ENCODE peak calls at places on chromosomes 11 and 22, in five cellular contexts. C is hepatocyte, O is GM12864, Z is prostate gland, D is adrenal gland. L is an unnamed sample.

GRCh38 chr11:122791836-122792235 is 46.5 kb upstream of the CRTAM start:
- DNase-seq in C (peak), O (no peak), Z (no peak), D (peak), L (no peak)

GRCh38 chr11:43268161-43268560 is 43.6 kb upstream of the API5 start:
- DNase-seq in C (peak), O (no peak), Z (no peak), D (peak), L (no peak)

GRCh38 chr11:33829430-33830141 is 55.3 kb upstream of the FBXO3 start:
- DNase-seq in C (peak), O (peak), Z (peak), D (peak), L (peak)

GRCh38 chr22:25420471-25420924 is 144.0 kb upstream of the GRK3 start:
- DNase-seq in C (no peak), O (no peak), Z (no peak), D (no peak), L (no peak)

GRCh38 chr11:44517541-44517940 is 47.9 kb upstream of the CD82 start:
- DNase-seq in C (no peak), O (no peak), Z (no peak), D (no peak), L (no peak)

GRCh38 chr11:77206264-77207018 is 78.4 kb downstream of the MYO7A start:
- DNase-seq in C (no peak), O (no peak), Z (no peak), D (peak), L (no peak)

GRCh38 chr11:122598971-122599370 is 56.6 kb upstream of the UBASH3B start:
- DNase-seq in C (no peak), O (no peak), Z (no peak), D (no peak), L (no peak)

GRCh38 chr22:30947163-30947820 is 21.3 kb downstream of the MORC2 start:
- DNase-seq in C (peak), O (no peak), Z (peak), D (no peak), L (no peak)

GRCh38 chr11:2750601-2751522 is 51.1 kb upstream of the KCNQ1OT1 start:
- DNase-seq in C (no peak), O (no peak), Z (peak), D (peak), L (no peak)

GRCh38 chr11:69588270-69588669 is 52.7 kb upstream of the CCND1 start:
- DNase-seq in C (no peak), O (no peak), Z (no peak), D (no peak), L (peak)

GRCh38 chr11:528815-529728 is 6.3 kb downstream of the HRAS start:
- DNase-seq in C (peak), O (no peak), Z (no peak), D (no peak), L (no peak)

GRCh38 chr11:8266246-8267241 is 2.9 kb upstream of the LMO1 start:
- DNase-seq in C (no peak), O (no peak), Z (no peak), D (peak), L (no peak)

GRCh38 chr11:6397636-6398035 is 7.4 kb downstream of the SMPD1 start:
- DNase-seq in C (no peak), O (no peak), Z (no peak), D (peak), L (peak)

GRCh38 chr22:45709004-45709739 is 37.5 kb downstream of the ATXN10 start:
- DNase-seq in C (no peak), O (no peak), Z (no peak), D (peak), L (peak)

GRCh38 chr11:20353829-20354434 is 9.6 kb upstream of the HTATIP2 start:
- DNase-seq in C (peak), O (no peak), Z (no peak), D (no peak), L (no peak)

GRCh38 chr22:19731361-19731725 is 8.0 kb downstream of the GP1BB start:
- DNase-seq in C (no peak), O (no peak), Z (no peak), D (no peak), L (no peak)

GRCh38 chr11:33135216-33135615 is 26.1 kb downstream of the CSTF3 start:
- DNase-seq in C (peak), O (no peak), Z (no peak), D (no peak), L (no peak)

GRCh38 chr22:38222797-38223119 is 21.0 kb downstream of the MAFF start:
- DNase-seq in C (no peak), O (no peak), Z (peak), D (no peak), L (no peak)

GRCh38 chr11:117932987-117933386 is 3.8 kb upstream of the TMPRSS13 start:
- DNase-seq in C (no peak), O (no peak), Z (no peak), D (no peak), L (no peak)

GRCh38 chr11:14642453-14642852 is 1.2 kb upstream of the PDE3B start:
- DNase-seq in C (no peak), O (no peak), Z (no peak), D (no peak), L (no peak)

GRCh38 chr22:17779286-17780115 is 5.2 kb upstream of the BID start:
- DNase-seq in C (no peak), O (peak), Z (no peak), D (no peak), L (no peak)

GRCh38 chr11:67417425-67417824 is 1.9 kb downstream of the CARNS1 start:
- DNase-seq in C (no peak), O (no peak), Z (no peak), D (no peak), L (no peak)

GRCh38 chr11:105609341-105609781 is 512 bp upstream of the GRIA4 start:
- DNase-seq in C (peak), O (no peak), Z (no peak), D (no peak), L (peak)

GRCh38 chr11:129747161-129747560 is 68.5 kb upstream of the TMEM45B start:
- DNase-seq in C (no peak), O (no peak), Z (no peak), D (no peak), L (no peak)

GRCh38 chr11:88827018-88827676 is 238.6 kb downstream of the GRM5 start:
- DNase-seq in C (peak), O (no peak), Z (no peak), D (no peak), L (no peak)

GRCh38 chr11:117972589-117973445 is 13.4 kb upstream of the IL10RA start:
- DNase-seq in C (peak), O (no peak), Z (peak), D (no peak), L (no peak)

GRCh38 chr11:100484948-100485347 is 202.1 kb upstream of the ARHGAP42 start:
- DNase-seq in C (no peak), O (no peak), Z (no peak), D (no peak), L (no peak)

GRCh38 chr11:104907521-104908185 is 9.4 kb upstream of the CASP12 start:
- DNase-seq in C (no peak), O (no peak), Z (no peak), D (no peak), L (no peak)

GRCh38 chr11:78218707-78219492 is 30.2 kb downstream of the USP35 start:
- DNase-seq in C (no peak), O (no peak), Z (no peak), D (peak), L (no peak)

GRCh38 chr11:88482871-88483301 is 145.3 kb upstream of the CTSC start:
- DNase-seq in C (no peak), O (no peak), Z (no peak), D (no peak), L (no peak)

GRCh38 chr11:15493066-15493465 is 378.3 kb downstream of the INSC start:
- DNase-seq in C (no peak), O (no peak), Z (no peak), D (no peak), L (no peak)

GRCh38 chr11:111565111-111565720 is 24.7 kb downstream of the LAYN start:
- DNase-seq in C (peak), O (peak), Z (peak), D (peak), L (peak)

GRCh38 chr11:69004411-69005182 is 8.4 kb downstream of the MRGPRF start:
- DNase-seq in C (peak), O (no peak), Z (no peak), D (no peak), L (peak)

GRCh38 chr11:78926633-78927347 is 352.1 kb upstream of the NARS2 start:
- DNase-seq in C (no peak), O (no peak), Z (no peak), D (no peak), L (no peak)

GRCh38 chr11:96219981-96220623 is 122.9 kb downstream of the MAML2 start:
- DNase-seq in C (no peak), O (no peak), Z (no peak), D (no peak), L (peak)

GRCh38 chr11:69867076-69868002 is 48.1 kb upstream of the FGF3 start:
- DNase-seq in C (no peak), O (no peak), Z (no peak), D (peak), L (no peak)

GRCh38 chr11:36352919-36353318 is 56.8 kb downstream of the PRR5L start:
- DNase-seq in C (no peak), O (no peak), Z (no peak), D (no peak), L (no peak)
- TF ChIP-seq CTCF in C (no peak), O (no peak), Z (no peak), D (no peak), L (no peak)

DNA sequence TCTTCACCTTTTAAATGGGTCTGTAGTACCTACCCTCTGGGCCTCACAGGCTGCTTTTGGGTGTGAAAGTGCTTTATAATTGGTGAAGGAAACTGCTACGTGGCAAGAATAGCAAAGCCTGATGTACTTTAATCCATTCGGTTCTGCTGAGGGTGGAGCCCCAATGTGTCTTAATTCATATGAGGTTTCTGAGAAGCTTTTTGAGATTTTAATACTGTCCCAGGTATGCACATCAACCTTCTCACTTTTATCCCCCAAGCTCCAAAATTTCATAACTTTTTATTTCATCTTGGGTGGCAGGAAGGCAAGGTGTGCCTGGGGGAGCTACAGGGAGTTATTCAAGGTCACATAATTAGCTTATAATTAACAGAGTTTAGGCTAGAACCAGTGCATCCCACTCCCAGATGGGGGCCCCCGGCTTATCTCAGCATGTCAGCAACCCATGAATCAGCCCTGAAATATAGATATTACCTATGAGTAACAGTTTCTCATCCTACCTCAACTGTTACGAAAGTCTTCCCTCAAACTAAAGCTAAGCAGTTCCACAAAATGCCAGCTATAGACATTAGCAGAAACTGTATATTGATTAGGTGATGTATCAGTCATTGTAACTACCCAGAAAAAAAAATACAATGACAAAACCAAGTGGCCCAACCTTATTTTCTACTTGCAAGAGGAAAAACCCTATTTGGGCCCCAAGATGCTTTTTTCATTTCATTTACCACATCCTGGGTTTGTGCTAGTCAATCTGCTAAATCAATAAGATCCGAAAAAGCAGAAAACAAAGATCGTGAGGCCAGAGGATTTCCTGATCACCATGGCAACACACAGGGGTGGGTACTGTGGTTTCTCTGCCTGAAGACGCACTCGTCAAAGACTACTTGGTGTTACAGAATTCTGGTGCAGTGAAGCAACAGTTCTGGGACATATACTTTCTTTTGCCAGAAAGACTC is 26.7 kb downstream of the CD44 start:
- DNase-seq in C (no peak), O (peak), Z (no peak), D (no peak), L (no peak)
- H3K4me3 ChIP-seq in C (no peak), O (peak), Z (no peak), D (no peak), L (no peak)

DNA sequence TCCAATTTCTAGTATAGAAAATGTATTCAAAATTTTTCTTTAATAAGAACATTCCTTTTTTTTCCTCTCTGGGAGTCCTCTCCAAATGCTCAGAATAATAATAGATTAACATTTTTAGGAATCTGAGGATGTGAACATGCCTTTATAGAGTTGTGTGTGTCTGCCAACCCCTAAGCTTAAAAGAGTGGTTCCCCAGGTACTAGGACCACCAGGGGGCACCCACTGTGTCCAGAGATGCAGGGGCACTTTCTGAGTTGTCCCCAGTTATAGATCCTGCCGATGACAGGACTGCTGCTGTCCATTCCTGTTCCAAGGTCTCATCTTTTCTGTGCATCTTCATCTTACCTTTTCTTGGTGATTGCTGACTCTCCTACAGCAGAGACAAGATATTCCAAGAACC is 27.0 kb upstream of the MICAL2 start:
- DNase-seq in C (no peak), O (no peak), Z (no peak), D (no peak), L (peak)
- TF ChIP-seq CTCF in C (no peak), O (peak), Z (no peak), D (no peak), L (no peak)

GRCh38 chr11:63888170-63889086 is 28.5 kb downstream of the RCOR2 start:
- DNase-seq in C (peak), O (no peak), Z (peak), D (peak), L (peak)
- H3K4me3 ChIP-seq in C (no peak), O (no peak), Z (peak), D (no peak), L (peak)

GRCh38 chr22:22959147-22959827 is 71.7 kb downstream of the IGLL5 start:
- DNase-seq in C (peak), O (no peak), Z (peak), D (peak), L (peak)
- TF ChIP-seq CTCF in C (peak), O (peak), Z (peak), D (peak), L (peak)

DNA sequence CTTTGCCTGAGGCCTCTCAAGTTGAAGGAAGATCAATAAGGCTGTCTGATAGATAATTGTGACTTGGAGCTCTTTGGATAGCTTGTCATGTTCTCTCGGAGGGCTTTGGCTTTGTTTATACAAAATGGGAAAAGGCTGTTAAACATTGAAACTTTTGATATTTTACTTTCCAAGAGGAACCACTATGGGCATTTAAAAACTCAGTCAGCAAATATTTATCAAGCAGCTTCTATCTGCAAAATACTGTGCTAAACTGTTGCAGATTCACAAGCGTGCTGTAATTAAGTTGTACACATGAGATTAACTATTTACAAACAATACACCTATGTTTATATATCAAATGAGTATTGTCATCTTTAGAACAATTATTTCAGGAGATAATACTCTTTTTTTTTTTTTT is 34.5 kb upstream of the SORL1 start:
- DNase-seq in C (no peak), O (no peak), Z (no peak), D (no peak), L (no peak)
- H3K4me3 ChIP-seq in C (no peak), O (no peak), Z (no peak), D (no peak), L (no peak)

DNA sequence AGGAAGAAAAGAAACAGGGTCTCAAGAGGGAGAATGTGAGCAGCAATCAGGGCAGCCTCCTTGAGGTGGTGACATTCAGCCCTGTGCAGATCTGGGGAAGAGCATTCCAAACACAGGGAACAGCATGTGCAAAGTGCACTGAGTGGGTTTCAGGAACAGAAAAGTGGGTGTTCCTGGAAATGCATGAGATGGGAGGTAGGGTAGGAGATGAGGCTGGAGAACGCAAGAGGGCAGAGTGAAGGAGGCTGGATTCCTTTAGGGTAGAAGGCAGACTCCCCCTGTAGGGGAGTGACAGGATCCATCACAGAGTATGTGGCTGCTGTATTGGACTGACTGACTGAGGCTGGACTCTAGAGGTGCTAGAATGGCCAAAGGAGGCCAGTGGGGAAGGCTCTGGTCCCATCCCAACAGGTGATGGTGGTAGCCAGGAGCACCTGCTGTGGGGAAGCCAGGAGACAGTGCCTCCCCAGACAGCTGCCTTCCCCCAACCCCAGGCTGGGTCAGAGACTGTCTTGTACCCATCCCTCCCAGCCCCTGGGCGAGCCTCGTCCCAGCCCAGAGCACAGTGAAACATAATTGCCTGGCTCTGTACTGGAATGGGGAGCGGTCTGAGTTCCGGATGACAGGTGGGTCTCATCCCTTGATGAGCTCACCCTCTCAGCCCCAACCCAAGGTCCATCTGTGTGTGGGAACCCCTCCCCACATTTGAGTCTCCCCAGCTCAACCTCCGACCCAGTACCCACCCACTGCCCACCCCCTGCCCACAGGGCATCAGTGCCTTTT is 419.4 kb downstream of the MN1 start:
- DNase-seq in C (no peak), O (no peak), Z (no peak), D (no peak), L (no peak)
- TF ChIP-seq CTCF in C (no peak), O (no peak), Z (no peak), D (no peak), L (no peak)

GRCh38 chr11:124766156-124766555 is 4.1 kb upstream of the ESAM start:
- DNase-seq in C (no peak), O (no peak), Z (no peak), D (no peak), L (no peak)

GRCh38 chr11:124768914-124769313 is 6.8 kb upstream of the ESAM start:
- DNase-seq in C (no peak), O (no peak), Z (no peak), D (no peak), L (no peak)

GRCh38 chr11:124769804-124770774 is 8.0 kb upstream of the ESAM start:
- DNase-seq in C (no peak), O (no peak), Z (no peak), D (no peak), L (peak)
- H3K4me3 ChIP-seq in C (no peak), O (no peak), Z (no peak), D (no peak), L (no peak)

GRCh38 chr11:61954106-61955030 is 4.2 kb downstream of the BEST1 start:
- DNase-seq in C (peak), O (no peak), Z (no peak), D (no peak), L (no peak)

GRCh38 chr11:61952882-61953281 is 2.7 kb downstream of the BEST1 start:
- DNase-seq in C (no peak), O (no peak), Z (no peak), D (no peak), L (no peak)

GRCh38 chr11:61955416-61956135 is 5.4 kb downstream of the BEST1 start:
- DNase-seq in C (peak), O (no peak), Z (no peak), D (peak), L (no peak)

GRCh38 chr11:61956191-61957027 is 6.3 kb downstream of the BEST1 start:
- DNase-seq in C (no peak), O (no peak), Z (no peak), D (peak), L (no peak)

DNA sequence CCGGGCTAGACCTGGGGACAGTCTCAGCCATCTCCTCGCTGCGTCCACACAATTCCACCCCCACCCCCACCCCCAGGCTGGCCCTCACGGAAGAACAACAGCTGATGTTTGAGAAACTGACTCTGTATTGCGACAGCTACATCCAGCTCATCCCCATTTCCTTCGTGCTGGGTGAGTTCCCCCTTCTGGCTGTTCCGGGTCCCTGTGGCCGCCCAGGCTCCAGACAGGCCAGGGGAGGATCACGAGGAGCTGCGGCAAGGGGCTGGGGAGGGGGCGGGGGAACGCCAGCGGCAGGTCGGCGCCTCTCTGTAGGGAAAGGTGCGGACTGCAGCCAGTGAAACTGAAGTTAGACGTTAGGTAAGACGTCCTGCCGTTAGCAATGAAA is 4.9 kb downstream of the BEST1 start:
- DNase-seq in C (peak), O (no peak), Z (no peak), D (peak), L (peak)
- TF ChIP-seq CTCF in C (peak), O (no peak), Z (no peak), D (peak), L (peak)

DNA sequence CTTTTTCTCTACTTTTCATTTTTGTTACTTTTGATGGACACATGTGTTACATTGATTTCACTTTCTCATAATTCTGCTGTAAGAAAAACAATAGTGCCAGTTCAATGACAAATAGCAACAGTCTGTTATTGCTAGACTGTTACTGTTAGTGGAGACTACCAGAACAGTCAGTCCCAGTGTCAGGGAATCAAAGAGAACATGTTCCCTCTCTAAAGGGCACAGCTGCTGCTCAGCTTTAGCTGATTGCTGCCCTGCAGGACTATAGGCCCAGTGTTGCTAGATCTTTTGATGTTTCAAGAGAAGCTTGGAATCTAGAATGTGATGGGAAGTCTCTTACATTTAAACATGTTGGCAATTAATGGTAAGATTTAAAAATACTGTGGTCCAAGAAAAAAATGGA is 3.4 kb downstream of the BIRC3 start:
- DNase-seq in C (no peak), O (no peak), Z (no peak), D (no peak), L (no peak)
- H3K4me3 ChIP-seq in C (no peak), O (peak), Z (no peak), D (no peak), L (no peak)

L was measured in Caco-2.